ENCODE peak calls at places on chromosomes 16 and 17, in seven cellular contexts. A, D, S, J, P, I and Y are unnamed samples.

GRCh38 chr17:43315369-43315768 is 81.6 kb upstream of the RNU2-1 start:
- DNase-seq in D (no peak), I (no peak), P (no peak), S (no peak), A (no peak), J (no peak), Y (no peak)

GRCh38 chr17:72342061-72342460 is 221.2 kb downstream of the SOX9 start:
- DNase-seq in I (no peak), D (no peak), A (no peak), J (no peak), P (no peak), S (no peak), Y (no peak)

GRCh38 chr16:85898521-85899442 is at the start of gene IRF8:
- DNase-seq in S (no peak), A (peak; percentile 74), P (peak; percentile 68), J (no peak), D (peak; percentile 77), I (peak; percentile 94), Y (no peak)

GRCh38 chr17:61126476-61127240 is 273.0 kb upstream of the TBX2 start:
- DNase-seq in A (no peak), I (no peak), J (no peak), D (no peak), S (no peak), P (no peak), Y (no peak)

GRCh38 chr17:4703330-4703691 is 626 bp downstream of the PELP1 start:
- DNase-seq in I (no peak), P (no peak), S (no peak), A (no peak), J (no peak), D (no peak), Y (no peak)

GRCh38 chr16:53159781-53160436 is 105.1 kb downstream of the CHD9 start:
- DNase-seq in A (no peak), D (no peak), I (peak; percentile 59), P (peak; percentile 15), J (peak; percentile 44), S (no peak), Y (no peak)

GRCh38 chr17:5331506-5331905 is 49.4 kb downstream of the RABEP1 start:
- DNase-seq in P (no peak), J (no peak), S (no peak), I (no peak), D (no peak), A (no peak), Y (no peak)

GRCh38 chr16:68356919-68357286 is 46.1 kb downstream of the PRMT7 start:
- DNase-seq in J (no peak), I (no peak), A (no peak), P (no peak), S (no peak), D (no peak), Y (no peak)

GRCh38 chr16:15509593-15510520 is 75.5 kb downstream of the BMERB1 start:
- DNase-seq in P (no peak), D (no peak), S (no peak), A (no peak), J (no peak), I (no peak), Y (no peak)

GRCh38 chr17:17868637-17869522 is 32.1 kb upstream of the SREBF1 start:
- DNase-seq in D (no peak), I (no peak), S (no peak), P (no peak), A (no peak), J (no peak), Y (no peak)

GRCh38 chr16:86405319-86405718 is 105.0 kb upstream of the FOXF1 start:
- DNase-seq in S (no peak), I (no peak), P (no peak), D (no peak), J (no peak), A (no peak), Y (no peak)

GRCh38 chr17:22496450-22496849 is 804.1 kb downstream of the KCNJ18 start:
- DNase-seq in J (no peak), D (no peak), P (no peak), S (no peak), A (no peak), I (no peak), Y (peak; percentile 58)

GRCh38 chr17:64074704-64075484 is 54.5 kb upstream of the ICAM2 start:
- DNase-seq in A (no peak), S (no peak), J (no peak), I (no peak), D (no peak), P (peak; percentile 44), Y (no peak)

GRCh38 chr16:17416461-17417221 is 54.1 kb downstream of the XYLT1 start:
- DNase-seq in I (peak; percentile 82), D (no peak), P (no peak), S (no peak), A (peak; percentile 21), J (no peak), Y (no peak)

GRCh38 chr16:66332599-66332998 is 33.9 kb upstream of the CDH5 start:
- DNase-seq in I (no peak), J (peak; percentile 74), S (no peak), A (no peak), P (no peak), D (no peak), Y (no peak)

GRCh38 chr17:47744168-47745036 is 11.4 kb downstream of the TBX21 start:
- DNase-seq in P (no peak), J (no peak), A (no peak), S (no peak), D (no peak), I (no peak), Y (no peak)

GRCh38 chr16:31009120-31009519 is 1.3 kb downstream of the STX1B start:
- DNase-seq in J (no peak), I (no peak), S (no peak), P (no peak), A (no peak), D (no peak), Y (no peak)

GRCh38 chr17:76955191-76955590 is 87.0 kb downstream of the MGAT5B start:
- DNase-seq in J (no peak), A (no peak), I (no peak), S (no peak), P (no peak), D (no peak), Y (no peak)

GRCh38 chr17:42920106-42920900 is 19.7 kb downstream of the G6PC1 start:
- DNase-seq in D (no peak), A (no peak), P (no peak), S (no peak), I (no peak), J (no peak), Y (no peak)

GRCh38 chr16:81280393-81280792 is 34.4 kb upstream of the GAN start:
- DNase-seq in D (no peak), P (no peak), S (no peak), J (no peak), A (no peak), I (no peak), Y (no peak)

GRCh38 chr16:70267516-70267915 is 15.8 kb upstream of the EXOSC6 start:
- DNase-seq in J (peak; percentile 52), D (peak; percentile 54), A (no peak), P (peak; percentile 48), I (no peak), S (peak; percentile 19), Y (no peak)

GRCh38 chr17:45877467-45877866 is 16.9 kb upstream of the MAPT start:
- DNase-seq in S (no peak), A (no peak), D (no peak), J (no peak), P (no peak), I (no peak), Y (no peak)

GRCh38 chr16:48098472-48098871 is 57.3 kb downstream of the ABCC12 start:
- DNase-seq in A (no peak), S (no peak), P (no peak), J (no peak), I (no peak), D (no peak), Y (no peak)

GRCh38 chr17:79557276-79557675 is 53.6 kb downstream of the RBFOX3 start:
- DNase-seq in I (no peak), J (no peak), S (no peak), P (no peak), A (no peak), D (no peak), Y (no peak)

GRCh38 chr16:212999-213398 is 16.2 kb downstream of the LUC7L start:
- DNase-seq in A (no peak), J (no peak), P (no peak), I (no peak), D (no peak), S (no peak), Y (no peak)

GRCh38 chr17:39349246-39349645 is 52.2 kb downstream of the FBXL20 start:
- DNase-seq in D (no peak), J (no peak), S (no peak), A (no peak), I (no peak), P (no peak), Y (no peak)